ENCODE peak calls at places on chromosome 5, in five cellular contexts. Z is endothelial cell of umbilical vein, I is K562, Y is A549, M is WTC11. J is an unnamed sample.

GRCh38 chr5:65142511-65143011 is 339.2 kb downstream of the ADAMTS6 start:
- DNase-seq in Y (peak), I (no peak), M (no peak), Z (peak), J (peak)

GRCh38 chr5:2157372-2157771 is 274.6 kb upstream of the IRX4 start:
- DNase-seq in M (no peak), I (no peak), Z (no peak), Y (no peak), J (no peak)

GRCh38 chr5:181259283-181259682 is 1.7 kb downstream of the TRIM52 start:
- DNase-seq in M (no peak), Y (no peak), I (no peak), Z (no peak), J (no peak)

GRCh38 chr5:36664762-36665161 is 58.4 kb downstream of the SLC1A3 start:
- DNase-seq in Z (no peak), I (no peak), Y (no peak), M (no peak), J (no peak)

GRCh38 chr5:81151546-81151945 is 81.6 kb upstream of the CKMT2 start:
- DNase-seq in Z (peak), M (no peak), I (no peak), Y (no peak), J (no peak)

GRCh38 chr5:142433526-142434321 is 108.9 kb upstream of the SPRY4 start:
- DNase-seq in Y (no peak), M (no peak), I (no peak), Z (peak), J (no peak)

GRCh38 chr5:54480296-54480695 is 24.8 kb downstream of the HSPB3 start:
- DNase-seq in Z (no peak), I (no peak), M (no peak), Y (no peak), J (no peak)

GRCh38 chr5:106454651-106455415 is 1215.9 kb downstream of the EFNA5 start:
- DNase-seq in M (peak), I (no peak), Z (peak), Y (peak), J (peak)

GRCh38 chr5:171450423-171451246 is 31.2 kb downstream of the FGF18 start:
- DNase-seq in Z (peak), M (peak), Y (no peak), I (peak), J (peak)

GRCh38 chr5:177320879-177321278 is 9.2 kb upstream of the MXD3 start:
- DNase-seq in I (no peak), M (no peak), Y (no peak), Z (no peak), J (no peak)

GRCh38 chr5:71651554-71651953 is 64.4 kb downstream of the MCCC2 start:
- DNase-seq in I (no peak), Z (no peak), Y (no peak), M (no peak), J (no peak)

GRCh38 chr5:9207820-9208418 is 338.0 kb downstream of the SEMA5A start:
- DNase-seq in I (peak), Z (peak), Y (peak), M (no peak), J (no peak)

GRCh38 chr5:74384851-74385250 is 255.7 kb downstream of the ENC1 start:
- DNase-seq in Z (peak), Y (no peak), M (no peak), I (no peak), J (no peak)
- TF ChIP-seq JUN in Z (no peak), Y (no peak), M (no peak), I (no peak), J (no peak)

GRCh38 chr5:170283296-170283695 is 14.3 kb downstream of the LCP2 start:
- DNase-seq in M (no peak), Y (no peak), Z (no peak), I (no peak), J (no peak)
- TF ChIP-seq JUN in M (no peak), Y (no peak), Z (no peak), I (no peak), J (no peak)

DNA sequence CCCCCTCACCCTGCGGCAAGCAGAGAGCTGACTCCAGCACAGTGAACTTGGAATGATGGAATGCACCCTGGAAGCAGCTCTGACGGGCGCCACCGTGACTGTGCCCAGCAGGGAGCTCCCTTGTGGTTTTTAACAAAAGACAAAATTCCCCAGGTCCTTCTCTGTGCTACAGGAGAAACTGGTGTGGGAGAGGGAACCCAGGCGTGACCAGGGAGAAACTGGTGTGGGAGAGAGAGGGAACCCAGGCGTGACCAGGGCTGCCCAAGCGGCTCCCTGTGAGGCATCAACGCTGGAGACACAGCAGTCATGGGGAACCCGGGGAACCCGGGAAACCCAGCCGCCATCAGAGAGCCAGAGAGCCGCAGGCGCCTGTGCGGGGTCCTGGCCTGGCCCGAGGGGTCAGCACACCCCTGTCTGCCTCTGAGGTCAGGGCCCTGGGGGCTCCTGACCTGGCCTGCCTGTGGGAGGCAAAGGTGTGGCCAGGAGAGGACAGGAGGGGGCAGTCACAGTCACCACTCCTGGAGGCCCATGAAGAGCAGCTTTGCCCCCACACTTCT is 3.1 kb upstream of the AHRR start:
- DNase-seq in Y (peak), Z (no peak), I (no peak), M (no peak), J (no peak)
- TF ChIP-seq JUN in Y (no peak), Z (no peak), I (no peak), M (no peak), J (no peak)

DNA sequence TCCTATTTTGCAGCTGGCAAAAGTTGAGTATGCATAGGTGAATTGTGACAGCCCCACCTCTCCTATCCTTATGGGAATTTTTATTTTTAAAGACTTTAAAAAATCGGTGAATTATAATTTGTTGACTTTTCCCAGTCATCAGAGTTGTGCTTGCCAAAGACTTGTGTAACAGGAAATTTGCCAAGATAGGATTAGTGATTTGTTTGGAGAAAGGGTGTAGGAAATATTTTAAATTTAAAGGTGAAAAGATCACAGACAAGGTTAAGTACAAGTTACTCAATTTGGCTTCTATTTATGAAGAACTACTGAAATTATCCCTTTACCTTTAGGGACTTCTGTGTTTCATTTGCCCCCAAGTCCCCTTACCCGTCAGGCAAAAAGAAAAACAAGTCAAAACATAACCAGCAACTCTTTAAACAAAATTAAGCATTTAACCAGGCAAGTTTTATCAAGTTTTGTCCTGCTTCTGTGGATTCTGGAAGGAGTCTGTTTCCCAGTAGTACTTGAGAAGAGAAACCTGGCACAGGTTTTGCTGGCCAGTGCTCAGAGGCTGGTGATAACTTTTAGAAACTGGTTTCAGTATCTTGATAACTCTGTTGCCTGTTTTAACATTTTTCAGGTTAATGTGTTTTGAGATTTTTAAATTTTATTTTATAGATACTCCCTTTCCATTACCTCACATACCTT is 285.4 kb downstream of the MAST4 start:
- DNase-seq in M (no peak), Y (peak), Z (peak), I (no peak), J (no peak)
- TF ChIP-seq JUN in M (no peak), Y (peak), Z (no peak), I (no peak), J (no peak)

GRCh38 chr5:115543365-115543700 is 1.2 kb downstream of the FEM1C start:
- DNase-seq in M (no peak), Y (no peak), Z (no peak), I (no peak), J (no peak)
- TF ChIP-seq JUN in M (no peak), Y (no peak), Z (no peak), I (no peak), J (no peak)

J was measured in H1.